ENCODE peak calls at places on chromosomes 5 and 9, in five cellular contexts. X, J, I, V and K are unnamed samples.

GRCh38 chr5:44385236-44385940 is 3.8 kb downstream of the FGF10 start:
- DNase-seq in X (no peak), V (no peak), J (no peak), I (no peak), K (no peak)

GRCh38 chr5:7415123-7415522 is 19.2 kb downstream of the ADCY2 start:
- DNase-seq in I (no peak), V (no peak), X (no peak), J (peak), K (no peak)

GRCh38 chr9:112605518-112605917 is 112.4 kb downstream of the INIP start:
- DNase-seq in V (no peak), I (no peak), X (no peak), J (no peak), K (no peak)

GRCh38 chr5:42636946-42637345 is 119.7 kb upstream of the CCDC152 start:
- DNase-seq in I (no peak), J (no peak), V (no peak), X (no peak), K (no peak)

GRCh38 chr9:124248066-124248465 is 9.7 kb upstream of the NEK6 start:
- DNase-seq in V (no peak), I (no peak), X (no peak), J (no peak), K (no peak)

GRCh38 chr9:132114102-132114707 is 34.5 kb upstream of the MED27 start:
- DNase-seq in J (peak), X (no peak), V (peak), I (peak), K (peak)

GRCh38 chr5:114362977-114363721 is 1.3 kb downstream of the KCNN2 start:
- DNase-seq in V (no peak), X (peak), I (no peak), J (peak), K (peak)

GRCh38 chr5:31987985-31988710 is 186.0 kb downstream of the GOLPH3 start:
- DNase-seq in J (peak), I (peak), X (no peak), V (peak), K (no peak)

GRCh38 chr5:154077692-154078091 is 38.9 kb downstream of the MFAP3 start:
- DNase-seq in V (peak), X (no peak), J (peak), I (peak), K (no peak)

GRCh38 chr5:175857986-175858385 is 13.4 kb upstream of the CPLX2 start:
- DNase-seq in V (no peak), J (no peak), X (no peak), I (no peak), K (no peak)

GRCh38 chr5:89260254-89260653 is 377.3 kb upstream of the MEF2C start:
- DNase-seq in X (no peak), V (no peak), J (peak), I (peak), K (no peak)

GRCh38 chr9:133603165-133603927 is 5.8 kb downstream of the FAM163B start:
- DNase-seq in X (no peak), V (no peak), J (no peak), I (no peak), K (peak)

GRCh38 chr9:2919347-2919746 is 75.5 kb upstream of the PUM3 start:
- DNase-seq in V (peak), X (no peak), J (peak), I (peak), K (no peak)

GRCh38 chr9:99489043-99489378 is 266.9 kb downstream of the SEC61B start:
- DNase-seq in I (peak), J (peak), X (no peak), V (peak), K (no peak)

GRCh38 chr9:237858-238345 is 23.2 kb downstream of the DOCK8 start:
- DNase-seq in J (no peak), I (no peak), V (no peak), X (no peak), K (no peak)

GRCh38 chr5:119255571-119256356 is 100.1 kb upstream of the TNFAIP8 start:
- DNase-seq in J (no peak), X (no peak), V (no peak), I (no peak), K (no peak)
- TF ChIP-seq CTCF in J (no peak), X (no peak), V (peak), I (no peak), K (no peak)

DNA sequence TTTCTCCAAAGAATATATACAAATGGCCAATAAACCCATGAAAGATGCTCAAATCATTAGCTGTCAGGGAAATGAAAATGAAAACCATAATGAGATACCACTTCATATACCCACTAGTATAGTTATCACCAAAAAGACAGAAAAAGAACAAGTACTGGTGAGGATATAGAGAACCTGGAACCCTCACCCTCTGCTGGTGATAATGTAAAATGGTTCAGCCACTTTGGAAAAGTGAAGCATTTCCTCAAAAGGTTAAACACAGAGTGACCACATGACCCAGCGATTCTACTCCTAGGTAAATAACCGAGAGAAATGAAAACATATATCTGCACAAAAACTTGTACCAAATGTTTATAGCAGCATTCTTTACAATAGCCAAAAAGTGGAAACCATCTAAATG is 72.0 kb downstream of the HSD17B3 start:
- DNase-seq in I (no peak), V (no peak), J (no peak), X (no peak), K (no peak)
- TF ChIP-seq CTCF in I (no peak), V (no peak), J (peak), X (no peak), K (no peak)

DNA sequence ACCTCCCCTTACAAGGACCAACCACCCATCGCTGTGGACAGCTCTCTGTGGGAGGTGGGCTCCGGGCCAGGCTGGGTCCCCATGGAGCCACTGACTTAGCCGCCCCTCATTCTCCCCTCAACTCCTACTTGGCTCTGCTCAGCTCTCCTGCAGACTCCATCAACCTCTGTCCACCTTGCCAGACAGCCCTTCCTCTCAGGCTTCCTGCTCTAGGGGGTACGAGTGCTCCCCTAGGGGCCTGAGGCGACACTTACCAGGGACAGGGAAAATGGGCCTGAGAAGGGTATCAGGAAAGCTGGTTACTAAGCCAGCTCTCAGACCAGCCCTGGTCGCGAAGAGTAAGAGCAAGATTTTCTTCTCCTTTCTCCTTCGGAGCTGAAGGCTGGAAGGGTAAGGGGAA is 43.9 kb downstream of the SHB start:
- DNase-seq in X (no peak), I (no peak), J (no peak), V (no peak), K (no peak)
- TF ChIP-seq CTCF in X (no peak), I (no peak), J (peak), V (no peak), K (no peak)

GRCh38 chr9:90915693-90916092 is 114.1 kb downstream of the SYK start:
- DNase-seq in J (peak), I (no peak), X (peak), V (no peak), K (peak)
- TF ChIP-seq CTCF in J (peak), I (peak), X (no peak), V (peak), K (no peak)

GRCh38 chr9:101457003-101457402 is 21.4 kb upstream of the ALDOB start:
- DNase-seq in X (no peak), J (no peak), V (no peak), I (no peak), K (no peak)
- TF ChIP-seq CTCF in X (no peak), J (no peak), V (no peak), I (no peak), K (no peak)

GRCh38 chr5:151523335-151523734 is 67.8 kb downstream of the FAT2 start:
- DNase-seq in I (peak), J (peak), X (peak), V (peak), K (peak)

GRCh38 chr5:151517122-151517920 is 69.9 kb downstream of the SLC36A1 start:
- DNase-seq in V (no peak), I (no peak), J (no peak), X (no peak), K (no peak)

DNA sequence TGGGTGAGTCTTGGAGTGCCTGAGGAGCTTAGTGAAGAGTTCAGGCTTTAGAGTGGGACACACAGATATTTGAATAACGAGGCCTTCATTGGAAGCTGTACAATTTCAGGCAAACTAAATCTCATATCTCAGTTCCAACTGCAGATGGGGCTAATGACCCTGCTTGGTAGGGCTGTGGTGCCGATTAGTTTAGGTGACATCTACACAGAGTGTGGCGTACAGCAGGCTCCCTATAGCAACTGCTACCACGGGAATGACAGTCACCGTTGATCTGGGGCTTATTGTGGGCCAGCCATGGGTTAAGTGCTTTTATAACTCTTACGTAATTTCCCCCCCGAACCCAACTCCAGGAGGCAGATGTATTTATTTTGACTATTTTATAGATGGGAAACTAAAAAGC is 70.8 kb downstream of the FAT2 start:
- DNase-seq in V (no peak), I (no peak), X (no peak), J (no peak), K (no peak)
- TF ChIP-seq CTCF in V (no peak), I (no peak), X (no peak), J (no peak), K (no peak)